ENCODE peak calls at places on chromosomes 7 and 10, in five cellular contexts. O is left ventricle myocardium inferior; V is CD8-positive, alpha-beta T cell; H is cardiac muscle cell; C is neural progenitor cell. S is an unnamed sample. For H3K4me1, the result is how much of the 10 kb centered on the place peaks cover.

GRCh38 chr7:33774762-33775523 is 130.4 kb upstream of the BMPER start:
- DNase-seq in V (no peak), H (peak), O (peak), C (no peak), S (no peak)

GRCh38 chr10:35876248-35876647 is 234.2 kb upstream of the FZD8 start:
- DNase-seq in V (no peak), C (no peak), O (no peak), H (peak), S (no peak)

GRCh38 chr10:14074062-14074884 is 256.5 kb downstream of the FRMD4A start:
- DNase-seq in O (peak), H (peak), V (no peak), C (no peak), S (peak)

GRCh38 chr10:131846224-131847101 is 54.3 kb upstream of the PPP2R2D start:
- DNase-seq in O (no peak), H (no peak), C (no peak), V (no peak), S (no peak)

GRCh38 chr7:133675510-133676218 is 422.8 kb downstream of the EXOC4 start:
- DNase-seq in O (no peak), C (no peak), H (no peak), V (no peak), S (no peak)

GRCh38 chr7:491958-492713 is 27.5 kb downstream of the PDGFA start:
- DNase-seq in H (no peak), V (no peak), O (peak), C (no peak), S (no peak)

GRCh38 chr7:74026406-74027123 is 1.4 kb upstream of the ELN start:
- DNase-seq in V (peak), H (peak), O (peak), C (peak), S (peak)

GRCh38 chr7:11831727-11832495 is at the start of gene THSD7A:
- DNase-seq in C (peak), O (peak), H (peak), V (no peak), S (peak)

GRCh38 chr7:150409300-150410030 is 30.3 kb downstream of the ZNF775 start:
- DNase-seq in V (no peak), C (no peak), O (no peak), H (no peak), S (no peak)

GRCh38 chr10:131899695-131900349 is 986 bp upstream of the PPP2R2D start:
- DNase-seq in C (peak), H (no peak), V (no peak), O (no peak), S (peak)

GRCh38 chr7:39880556-39880955 is 69.5 kb upstream of the CDK13 start:
- DNase-seq in C (no peak), V (no peak), H (peak), O (no peak), S (no peak)

GRCh38 chr10:119006451-119007210 is 22.9 kb upstream of the NANOS1 start:
- DNase-seq in H (peak), V (no peak), O (no peak), C (no peak), S (peak)

GRCh38 chr7:109094-109493 is 83.3 kb upstream of the FAM20C start:
- DNase-seq in O (peak), C (no peak), V (no peak), H (no peak), S (no peak)

GRCh38 chr7:91537260-91538152 is 273.3 kb downstream of the FZD1 start:
- DNase-seq in V (no peak), C (no peak), H (no peak), O (no peak), S (no peak)

GRCh38 chr7:79308176-79308575 is 145.3 kb downstream of the MAGI2 start:
- DNase-seq in H (peak), O (no peak), V (no peak), C (peak), S (peak)

GRCh38 chr10:128220011-128220410 is 93.8 kb upstream of the MKI67 start:
- DNase-seq in C (no peak), H (no peak), O (no peak), V (no peak), S (no peak)

GRCh38 chr10:128219295-128219694 is 93.1 kb upstream of the MKI67 start:
- DNase-seq in C (no peak), H (no peak), V (no peak), O (no peak), S (no peak)

GRCh38 chr10:128211953-128212727 is 85.9 kb upstream of the MKI67 start:
- DNase-seq in C (peak), V (peak), O (peak), H (peak), S (peak)

GRCh38 chr10:128218161-128218560 is 91.9 kb upstream of the MKI67 start:
- DNase-seq in O (no peak), C (no peak), V (no peak), H (no peak), S (peak)

GRCh38 chr10:128215733-128216132 is 89.5 kb upstream of the MKI67 start:
- DNase-seq in H (no peak), C (no peak), V (no peak), O (no peak), S (no peak)
- H3K27ac ChIP-seq in H (no peak), C (no peak), V (no peak), O (no peak), S (no peak)

GRCh38 chr10:91613411-91614253 is 19.2 kb downstream of the PPP1R3C start:
- DNase-seq in O (no peak), H (peak), C (no peak), V (no peak), S (peak)
- H3K4me1 ChIP-seq in O (under half), H (under half), C (under half), V (under half), S (under half)

GRCh38 chr10:18060217-18060616 is 80.0 kb upstream of the CACNB2 start:
- DNase-seq in V (no peak), O (peak), C (no peak), H (peak), S (no peak)
- H3K27ac ChIP-seq in V (no peak), O (peak), C (no peak), H (peak), S (no peak)

GRCh38 chr7:130994378-130995115 is 260.5 kb upstream of the KLF14 start:
- DNase-seq in C (no peak), H (peak), V (no peak), O (peak), S (peak)

GRCh38 chr7:130996841-130997231 is 262.8 kb upstream of the KLF14 start:
- DNase-seq in V (no peak), O (no peak), H (peak), C (no peak), S (no peak)

GRCh38 chr7:130996205-130996840 is 262.3 kb upstream of the KLF14 start:
- DNase-seq in V (no peak), H (no peak), C (no peak), O (no peak), S (no peak)

GRCh38 chr7:130995252-130996081 is 261.5 kb upstream of the KLF14 start:
- DNase-seq in C (no peak), O (no peak), H (no peak), V (no peak), S (no peak)

DNA sequence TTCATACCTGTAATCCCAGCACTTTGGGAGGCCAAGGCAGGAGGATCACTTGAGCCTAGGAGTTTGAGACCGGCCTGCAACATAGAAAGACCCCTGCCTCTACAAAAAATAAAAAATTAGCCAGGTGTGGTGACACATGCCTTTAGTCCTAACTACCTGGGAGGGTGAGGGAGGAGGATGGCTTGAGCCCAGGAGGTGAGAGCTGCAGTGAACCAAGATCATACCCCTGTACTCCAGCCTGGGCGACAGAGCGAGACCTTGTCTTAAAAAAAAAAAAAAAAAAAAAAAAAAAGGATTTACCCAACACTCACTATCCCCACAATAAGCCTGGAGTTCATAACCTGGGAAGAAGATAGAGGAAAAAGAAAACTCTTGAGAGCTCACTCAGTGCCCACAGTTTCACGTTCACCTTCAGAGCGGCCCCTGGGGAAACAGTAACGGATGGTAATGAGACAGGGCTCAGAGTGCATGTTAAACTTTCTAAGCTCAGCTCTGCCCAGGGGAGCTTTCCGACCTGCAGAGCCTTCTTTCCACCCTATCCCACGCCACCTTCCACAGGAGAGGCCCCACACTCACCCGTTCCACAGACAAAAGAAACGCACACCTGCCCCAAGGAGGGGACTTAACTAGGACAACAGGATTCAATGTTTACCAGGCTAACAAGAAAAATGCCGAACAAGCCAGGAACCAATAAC is 259.8 kb upstream of the KLF14 start:
- DNase-seq in O (no peak), H (no peak), V (no peak), C (no peak), S (no peak)
- H3K4me1 ChIP-seq in O (half or more), H (under half), V (half or more), C (under half), S (half or more)

GRCh38 chr10:69455009-69455763 is 3.9 kb downstream of the TSPAN15 start:
- DNase-seq in C (no peak), O (no peak), V (no peak), H (no peak), S (no peak)
- H3K27ac ChIP-seq in C (no peak), O (peak), V (no peak), H (peak), S (no peak)

DNA sequence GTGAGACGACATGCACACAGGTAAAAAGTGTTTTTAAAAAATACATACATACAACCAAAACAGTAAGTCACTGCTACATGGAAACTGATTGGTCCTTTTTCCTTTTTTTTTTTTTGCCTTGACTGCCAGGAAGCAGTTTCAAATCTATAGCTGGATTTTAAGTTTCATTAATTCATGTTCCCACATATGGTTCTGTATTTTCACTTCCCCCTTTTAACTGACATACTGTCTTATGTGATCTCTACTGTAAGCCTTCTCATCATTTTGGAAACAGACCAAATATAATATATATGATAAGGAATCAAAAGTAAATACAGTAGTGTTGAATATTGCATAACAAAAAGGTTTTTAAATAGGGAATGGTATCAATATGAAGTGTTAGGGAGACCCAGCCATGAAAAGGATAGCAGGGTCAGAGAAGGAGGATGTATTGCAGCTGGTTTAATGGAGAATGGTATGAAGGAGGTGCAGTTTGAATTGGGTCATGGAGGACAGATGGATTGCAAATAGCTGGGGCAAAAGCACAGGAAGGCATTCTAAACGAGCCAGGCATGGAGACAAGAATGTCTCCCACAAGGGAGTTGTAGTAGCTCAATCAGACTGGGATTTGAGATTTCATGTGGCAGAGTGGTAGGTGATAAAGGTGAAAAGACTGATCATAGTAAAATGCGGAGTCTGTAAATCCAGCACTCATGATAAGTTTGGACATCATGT is 5.4 kb downstream of the CAV1 start:
- DNase-seq in O (no peak), V (no peak), H (peak), C (no peak), S (no peak)
- H3K4me1 ChIP-seq in O (half or more), V (under half), H (under half), C (under half), S (under half)

GRCh38 chr7:104960741-104961479 is 53.1 kb upstream of the KMT2E start:
- DNase-seq in H (peak), C (no peak), V (no peak), O (no peak), S (no peak)
- H3K27ac ChIP-seq in H (no peak), C (no peak), V (no peak), O (peak), S (peak)

GRCh38 chr10:114027951-114028350 is 15.7 kb upstream of the ADRB1 start:
- DNase-seq in O (no peak), H (no peak), C (no peak), V (no peak), S (no peak)
- H3K4me1 ChIP-seq in O (half or more), H (under half), C (under half), V (under half), S (under half)

S was measured in adrenal gland.